ENCODE peak calls at places on chromosomes 2 and 18, in ten cellular contexts. Q is AG04450, S is MM.1S, G is fibroblast of lung, H is AG10803, P is OCI-LY7, E is cardiac muscle cell, W is B cell, B is GM20000, L is foreskin fibroblast. U is an unnamed sample.

GRCh38 chr2:176554107-176555048 is 285.1 kb downstream of the MTX2 start:
- DNase-seq in Q (peak; percentile 34), S (peak; percentile 67), G (peak; percentile 57), H (peak; percentile 71), P (peak; percentile 63), E (peak; percentile 70), W (peak; percentile 67), B (peak; percentile 67), L (peak; percentile 31), U (peak; percentile 10)

GRCh38 chr2:171244466-171244969 is 83.8 kb upstream of the TLK1 start:
- DNase-seq in Q (peak; percentile 55), S (no peak), G (peak; percentile 43), H (peak; percentile 89), P (no peak), E (no peak), W (no peak), B (no peak), L (peak; percentile 75), U (no peak)

GRCh38 chr2:20015482-20016083 is 3.1 kb upstream of the MATN3 start:
- DNase-seq in Q (peak; percentile 18), S (peak; percentile 53), G (peak; percentile 36), H (peak; percentile 67), P (peak; percentile 57), E (peak; percentile 71), W (peak; percentile 63), B (peak; percentile 74), L (peak; percentile 27), U (peak; percentile 20)

GRCh38 chr18:6482198-6482977 is 67.7 kb upstream of the L3MBTL4 start:
- DNase-seq in Q (peak; percentile 3), S (peak; percentile 45), G (peak; percentile 53), H (peak; percentile 77), P (no peak), E (peak; percentile 82), W (peak; percentile 43), B (peak; percentile 63), L (peak; percentile 7), U (peak; percentile 57)

GRCh38 chr2:133526468-133526769 is 41.8 kb downstream of the NCKAP5 start:
- DNase-seq in Q (no peak), S (no peak), G (no peak), H (peak; percentile 25), P (no peak), E (no peak), W (no peak), B (no peak), L (no peak), U (no peak)

GRCh38 chr2:61205132-61205531 is 43.1 kb downstream of the C2orf74 start:
- DNase-seq in Q (no peak), S (no peak), G (no peak), H (no peak), P (no peak), E (no peak), W (no peak), B (no peak), L (no peak), U (no peak)

GRCh38 chr2:129812071-129812470 is 167.4 kb upstream of the RAB6C start:
- DNase-seq in Q (no peak), S (no peak), G (no peak), H (no peak), P (peak; percentile 20), E (no peak), W (peak; percentile 38), B (peak; percentile 45), L (no peak), U (no peak)

GRCh38 chr2:51706220-51706619 is 674.3 kb upstream of the NRXN1 start:
- DNase-seq in Q (no peak), S (no peak), G (no peak), H (no peak), P (no peak), E (no peak), W (no peak), B (no peak), L (no peak), U (no peak)

GRCh38 chr2:73217160-73217559 is 3.1 kb downstream of the SMYD5 start:
- DNase-seq in Q (no peak), S (no peak), G (no peak), H (no peak), P (no peak), E (no peak), W (no peak), B (no peak), L (no peak), U (no peak)

GRCh38 chr2:182047544-182047943 is 61.9 kb downstream of the PPP1R1C start:
- DNase-seq in Q (no peak), S (no peak), G (no peak), H (peak; percentile 8), P (no peak), E (no peak), W (no peak), B (no peak), L (no peak), U (no peak)

GRCh38 chr2:11698009-11698922 is 28.3 kb upstream of the NTSR2 start:
- DNase-seq in Q (no peak), S (no peak), G (peak; percentile 77), H (peak; percentile 71), P (no peak), E (peak; percentile 59), W (no peak), B (no peak), L (peak; percentile 81), U (no peak)

GRCh38 chr2:195543902-195544894 is 112.8 kb upstream of the SLC39A10 start:
- DNase-seq in Q (peak; percentile 56), S (no peak), G (peak; percentile 79), H (no peak), P (no peak), E (no peak), W (no peak), B (peak; percentile 51), L (peak; percentile 39), U (no peak)

GRCh38 chr2:219002395-219003266 is 9.4 kb upstream of the CRYBA2 start:
- DNase-seq in Q (no peak), S (peak; percentile 66), G (peak; percentile 12), H (no peak), P (no peak), E (peak; percentile 71), W (peak; percentile 67), B (peak; percentile 77), L (no peak), U (peak; percentile 53)

GRCh38 chr2:96984300-96984699 is 2.1 kb downstream of the FAM178B start:
- DNase-seq in Q (no peak), S (no peak), G (no peak), H (no peak), P (no peak), E (no peak), W (no peak), B (no peak), L (no peak), U (no peak)

GRCh38 chr2:1068832-1069231 is 118.2 kb downstream of the SNTG2 start:
- DNase-seq in Q (no peak), S (no peak), G (no peak), H (no peak), P (no peak), E (no peak), W (no peak), B (no peak), L (no peak), U (no peak)

GRCh38 chr18:9419956-9420631 is 55.2 kb upstream of the RALBP1 start:
- DNase-seq in Q (no peak), S (peak; percentile 59), G (peak; percentile 60), H (peak; percentile 84), P (no peak), E (no peak), W (no peak), B (no peak), L (peak; percentile 43), U (no peak)

GRCh38 chr18:32271649-32272324 is 81.9 kb downstream of the MEP1B start:
- DNase-seq in Q (peak; percentile 3), S (peak; percentile 40), G (peak; percentile 46), H (peak; percentile 54), P (peak; percentile 14), E (peak; percentile 56), W (no peak), B (peak; percentile 47), L (peak; percentile 10), U (peak; percentile 22)

GRCh38 chr2:163155279-163155883 is 316.8 kb upstream of the KCNH7 start:
- DNase-seq in Q (no peak), S (peak; percentile 51), G (peak; percentile 32), H (peak; percentile 23), P (peak; percentile 29), E (peak; percentile 55), W (no peak), B (peak; percentile 19), L (no peak), U (no peak)

DNA sequence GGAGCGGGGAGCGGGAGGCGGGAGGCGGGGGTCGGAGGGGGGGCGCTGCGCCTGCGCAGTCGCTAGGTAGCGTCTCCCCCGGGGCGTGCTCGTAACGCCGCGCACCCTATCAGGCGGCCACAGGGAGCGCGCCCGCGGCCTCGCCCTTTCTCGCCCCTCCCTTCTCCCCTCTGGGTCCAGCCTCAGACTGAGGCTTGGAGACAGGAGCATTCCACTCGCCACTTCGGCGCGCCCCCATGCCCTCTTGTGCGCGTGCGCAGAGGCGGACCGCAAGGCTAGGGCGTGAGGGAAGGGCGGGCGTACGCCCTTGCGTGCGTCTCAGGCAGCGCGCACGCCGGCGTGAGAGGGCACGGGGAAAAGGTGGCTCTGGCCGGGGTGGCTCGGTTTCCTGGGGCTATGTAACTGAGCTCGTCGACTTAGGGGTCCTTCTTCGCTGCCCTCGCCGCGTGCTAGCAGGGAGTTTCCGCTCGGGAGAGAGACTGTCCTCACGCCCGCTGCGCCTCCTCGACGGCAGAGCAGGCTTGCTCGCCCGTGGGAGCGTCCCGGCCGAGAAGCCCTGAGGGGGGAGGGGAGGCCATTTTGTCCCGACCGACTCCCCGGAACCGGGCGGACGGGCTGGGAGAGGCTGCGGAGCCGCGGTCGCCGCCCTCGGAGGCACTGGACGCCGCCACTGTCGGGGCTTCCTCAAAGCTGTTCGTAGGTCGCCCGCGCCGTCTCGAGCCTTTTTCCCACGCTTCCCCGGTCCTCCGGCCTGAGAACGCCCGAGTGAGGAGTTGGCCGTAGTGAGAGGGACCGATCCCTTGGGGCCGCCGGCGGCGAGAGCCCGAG is at the start of gene RAB10:
- DNase-seq in Q (peak; percentile 98), S (peak; percentile 99), G (peak; percentile 98), H (peak; percentile 99), P (peak; percentile 99), E (peak; percentile 98), W (peak; percentile 98), B (peak; percentile 97), L (peak; percentile 99), U (peak; percentile 98)
- TF ChIP-seq CTCF in Q (no peak), S (no peak), G (no peak), H (no peak), P (no peak), E (no peak), W (no peak), B (no peak), L (no peak), U (no peak)

GRCh38 chr2:27323592-27324285 is 842 bp upstream of the MPV17 start:
- DNase-seq in Q (no peak), S (peak; percentile 30), G (no peak), H (no peak), P (no peak), E (no peak), W (no peak), B (no peak), L (no peak), U (no peak)
- TF ChIP-seq CTCF in Q (no peak), S (no peak), G (no peak), H (no peak), P (no peak), E (no peak), W (no peak), B (no peak), L (no peak), U (no peak)

GRCh38 chr2:108877506-108877905 is 90.9 kb downstream of the CCDC138 start:
- DNase-seq in Q (no peak), S (no peak), G (no peak), H (no peak), P (no peak), E (no peak), W (no peak), B (no peak), L (no peak), U (no peak)
- TF ChIP-seq CTCF in Q (peak; percentile 12), S (peak; percentile 3), G (no peak), H (no peak), P (no peak), E (no peak), W (no peak), B (no peak), L (no peak), U (no peak)

GRCh38 chr2:37231251-37232130 is at the start of the genes CEBPZ and NDUFAF7:
- DNase-seq in Q (peak; percentile 71), S (peak; percentile 95), G (peak; percentile 95), H (peak; percentile 89), P (peak; percentile 91), E (peak; percentile 94), W (peak; percentile 84), B (peak; percentile 87), L (peak; percentile 89), U (peak; percentile 74)
- TF ChIP-seq CTCF in Q (peak; percentile 12), S (no peak), G (no peak), H (no peak), P (peak; percentile 18), E (no peak), W (no peak), B (no peak), L (no peak), U (no peak)